ENCODE peak calls at places on chromosomes 13 and 19, in four cellular contexts. A is stimulated activated CD4-positive, alpha-beta T cell treated with anti-CD3 and anti-CD28 coated beads, TNF-alpha, amount 100 ng/mL, for 4 hours; R is non-pigmented ciliary epithelial cell; Z is T-helper 1 cell. U is an unnamed sample.

GRCh38 chr13:30607908-30608307 is 9.8 kb upstream of the USPL1 start:
- DNase-seq in A (peak), R (no peak), Z (peak), U (no peak)

GRCh38 chr19:32720216-32720935 is 809 bp downstream of the TDRD12 start:
- DNase-seq in A (no peak), R (no peak), Z (no peak), U (no peak)

GRCh38 chr13:66405908-66406802 is 824.0 kb downstream of the PCDH9 start:
- DNase-seq in A (no peak), R (peak), Z (no peak), U (no peak)

GRCh38 chr13:70568571-70568970 is 460.3 kb upstream of the KLHL1 start:
- DNase-seq in A (no peak), R (peak), Z (peak), U (peak)

GRCh38 chr13:39531646-39532045 is 71.3 kb downstream of the LHFPL6 start:
- DNase-seq in A (no peak), R (no peak), Z (no peak), U (no peak)

GRCh38 chr19:18646535-18647370 is 9.9 kb downstream of the KLHL26 start:
- DNase-seq in A (no peak), R (no peak), Z (no peak), U (no peak)

GRCh38 chr13:43545317-43545874 is 241.4 kb downstream of the ENOX1 start:
- DNase-seq in A (no peak), R (no peak), Z (no peak), U (no peak)

GRCh38 chr19:17172624-17173345 is 42.4 kb upstream of the USE1 start:
- DNase-seq in A (no peak), R (no peak), Z (no peak), U (no peak)

GRCh38 chr13:36533806-36534205 is 101.5 kb downstream of the CCNA1 start:
- DNase-seq in A (no peak), R (no peak), Z (no peak), U (peak)

GRCh38 chr19:58291943-58292342 is 13.2 kb downstream of the ZNF8 start:
- DNase-seq in A (no peak), R (no peak), Z (no peak), U (no peak)

GRCh38 chr19:7925171-7925837 is 631 bp downstream of the CTXN1 start:
- DNase-seq in A (peak), R (no peak), Z (peak), U (no peak)

GRCh38 chr19:55433292-55433691 is 9.8 kb downstream of the SHISA7 start:
- DNase-seq in A (no peak), R (no peak), Z (no peak), U (no peak)

GRCh38 chr13:41970022-41970421 is 9.1 kb upstream of the VWA8 start:
- DNase-seq in A (no peak), R (no peak), Z (no peak), U (no peak)

GRCh38 chr19:30848626-30849322 is 476.6 kb downstream of the ZNF536 start:
- DNase-seq in A (no peak), R (no peak), Z (no peak), U (no peak)

GRCh38 chr13:110440946-110441731 is 120.4 kb downstream of the RAB20 start:
- DNase-seq in A (no peak), R (no peak), Z (no peak), U (no peak)

U was measured in glomerular endothelial cell.